ENCODE peak calls at places on chromosomes 2 and 18, in six cellular contexts. J, F, W, C, M and N are unnamed samples.

GRCh38 chr2:96538487-96539214 is 2.1 kb downstream of the ARID5A start:
- DNase-seq in J (no peak), F (no peak), W (no peak), C (peak), M (no peak), N (peak)

GRCh38 chr2:10811552-10811951 is 1.0 kb downstream of the PDIA6 start:
- DNase-seq in J (no peak), F (no peak), W (no peak), C (no peak), M (no peak), N (no peak)

GRCh38 chr2:206343816-206344215 is 69.4 kb downstream of the ZDBF2 start:
- DNase-seq in J (no peak), F (no peak), W (no peak), C (no peak), M (no peak), N (no peak)

GRCh38 chr2:104874230-104874629 is 20.3 kb downstream of the POU3F3 start:
- DNase-seq in J (no peak), F (no peak), W (no peak), C (no peak), M (no peak), N (no peak)

GRCh38 chr2:84243788-84244627 is 215.1 kb downstream of the SUCLG1 start:
- DNase-seq in J (no peak), F (no peak), W (no peak), C (no peak), M (no peak), N (no peak)

GRCh38 chr2:128734521-128735295 is 416.0 kb upstream of the HS6ST1 start:
- DNase-seq in J (no peak), F (no peak), W (no peak), C (no peak), M (no peak), N (no peak)

GRCh38 chr2:136308621-136309020 is 190.7 kb upstream of the CXCR4 start:
- DNase-seq in J (no peak), F (no peak), W (no peak), C (no peak), M (no peak), N (no peak)

GRCh38 chr2:168517801-168518200 is 61.7 kb downstream of the CERS6 start:
- DNase-seq in J (no peak), F (no peak), W (no peak), C (no peak), M (no peak), N (no peak)

GRCh38 chr18:623760-624620 is 27.2 kb downstream of the CLUL1 start:
- DNase-seq in J (no peak), F (peak), W (peak), C (peak), M (no peak), N (peak)

GRCh38 chr2:134359367-134360081 is 105.7 kb downstream of the MGAT5 start:
- DNase-seq in J (no peak), F (peak), W (peak), C (no peak), M (no peak), N (no peak)